ENCODE peak calls at places on chromosomes 11 and 22, in seven cellular contexts. X is SK-N-SH, E is adrenal gland, B is transverse colon, W is IMR-90, N is lung, R is pancreas. J is an unnamed sample. For H3K27me3, the result is how much of the 10 kb centered on the place peaks cover.

GRCh38 chr11:34028407-34028804 is 23.1 kb upstream of the CAPRIN1 start:
- DNase-seq in X (no peak), E (no peak), B (peak), W (peak), N (no peak), R (peak), J (peak)

GRCh38 chr11:102476812-102477211 is 24.2 kb upstream of the TMEM123 start:
- DNase-seq in X (no peak), E (no peak), B (peak), W (peak), N (peak), R (peak), J (no peak)

GRCh38 chr22:43639228-43639948 is 172.7 kb downstream of the EFCAB6 start:
- DNase-seq in X (no peak), E (no peak), B (no peak), W (no peak), N (no peak), R (no peak), J (no peak)

GRCh38 chr11:121494355-121495099 is 41.8 kb upstream of the SORL1-AS1 start:
- DNase-seq in X (no peak), E (no peak), B (no peak), W (no peak), N (no peak), R (no peak), J (no peak)

GRCh38 chr11:77602385-77603105 is 12.8 kb downstream of the AQP11 start:
- DNase-seq in X (no peak), E (no peak), B (no peak), W (peak), N (no peak), R (no peak), J (no peak)

GRCh38 chr11:2086239-2087040 is 52.7 kb downstream of the IGF2 start:
- DNase-seq in X (no peak), E (peak), B (no peak), W (no peak), N (peak), R (no peak), J (peak)

GRCh38 chr11:36130401-36130800 is 158.8 kb downstream of the COMMD9 start:
- DNase-seq in X (no peak), E (no peak), B (no peak), W (peak), N (no peak), R (no peak), J (no peak)

GRCh38 chr11:132312161-132312560 is 941.7 kb downstream of the NTM start:
- DNase-seq in X (no peak), E (no peak), B (no peak), W (peak), N (no peak), R (no peak), J (no peak)

GRCh38 chr22:48568736-48569330 is 1258.8 kb downstream of the BRD1 start:
- DNase-seq in X (no peak), E (no peak), B (no peak), W (no peak), N (no peak), R (no peak), J (peak)

GRCh38 chr11:46237248-46238077 is 40.0 kb upstream of the CREB3L1 start:
- DNase-seq in X (peak), E (peak), B (peak), W (peak), N (peak), R (peak), J (peak)

GRCh38 chr22:42214625-42215415 is 55.6 kb downstream of the TCF20 start:
- DNase-seq in X (no peak), E (peak), B (no peak), W (no peak), N (no peak), R (no peak), J (peak)

GRCh38 chr11:34427171-34427805 is 11.4 kb upstream of the CAT start:
- DNase-seq in X (peak), E (no peak), B (no peak), W (peak), N (peak), R (no peak), J (no peak)

GRCh38 chr11:83008581-83008923 is 63.1 kb downstream of the RAB30 start:
- DNase-seq in X (no peak), E (no peak), B (no peak), W (peak), N (no peak), R (no peak), J (no peak)

GRCh38 chr11:81005595-81005994 is 1564.8 kb upstream of the TENM4 start:
- DNase-seq in X (no peak), E (no peak), B (no peak), W (peak), N (no peak), R (no peak), J (no peak)

GRCh38 chr11:92605667-92606066 is 363.8 kb upstream of the MTNR1B start:
- DNase-seq in X (no peak), E (no peak), B (no peak), W (no peak), N (no peak), R (no peak), J (no peak)

GRCh38 chr11:66325140-66325754 is 8.4 kb upstream of the CD248 start:
- DNase-seq in X (peak), E (no peak), B (no peak), W (no peak), N (no peak), R (no peak), J (no peak)

GRCh38 chr11:69985654-69986420 is 92.3 kb upstream of the ANO1 start:
- DNase-seq in X (peak), E (no peak), B (no peak), W (no peak), N (no peak), R (no peak), J (no peak)

GRCh38 chr22:46093796-46094195 is 56.5 kb upstream of the PPARA start:
- DNase-seq in X (no peak), E (no peak), B (no peak), W (no peak), N (no peak), R (no peak), J (no peak)
- H3K27ac ChIP-seq in X (peak), E (peak), B (peak), W (no peak), N (no peak), R (peak), J (peak)

DNA sequence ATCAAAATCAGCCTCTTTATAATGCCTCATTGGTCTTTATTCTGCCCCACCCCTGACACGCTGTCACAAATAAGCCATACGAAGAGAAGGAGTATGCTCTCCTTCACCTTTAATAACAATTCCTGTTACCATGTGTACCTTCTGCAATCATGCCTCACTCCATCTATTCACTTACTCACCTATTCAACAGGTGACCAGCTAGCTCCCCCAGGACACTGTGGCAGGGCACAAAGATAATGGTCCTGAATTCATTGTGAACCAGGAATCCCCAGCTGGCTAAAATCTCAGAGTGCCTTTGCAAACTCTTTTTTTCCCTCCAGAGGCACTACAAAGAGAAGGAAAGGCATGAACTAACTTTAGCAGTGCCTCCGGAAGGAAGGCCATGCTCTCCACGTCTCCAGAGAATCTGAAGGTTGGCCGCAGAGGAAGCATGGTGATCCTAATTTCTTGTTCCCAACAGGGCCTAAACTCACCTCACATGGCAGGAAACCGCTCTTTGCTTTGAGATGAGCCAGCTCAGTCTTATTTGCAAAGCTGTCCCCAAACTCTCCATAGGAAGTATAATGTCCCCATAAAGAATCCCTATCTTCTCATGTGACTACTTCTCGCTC is 590.3 kb downstream of the BUD13 start:
- DNase-seq in X (no peak), E (no peak), B (no peak), W (no peak), N (no peak), R (no peak), J (no peak)
- H3K27me3 ChIP-seq in X (under half), E (under half), B (under half), W (under half), N (under half), R (under half), J (under half)

DNA sequence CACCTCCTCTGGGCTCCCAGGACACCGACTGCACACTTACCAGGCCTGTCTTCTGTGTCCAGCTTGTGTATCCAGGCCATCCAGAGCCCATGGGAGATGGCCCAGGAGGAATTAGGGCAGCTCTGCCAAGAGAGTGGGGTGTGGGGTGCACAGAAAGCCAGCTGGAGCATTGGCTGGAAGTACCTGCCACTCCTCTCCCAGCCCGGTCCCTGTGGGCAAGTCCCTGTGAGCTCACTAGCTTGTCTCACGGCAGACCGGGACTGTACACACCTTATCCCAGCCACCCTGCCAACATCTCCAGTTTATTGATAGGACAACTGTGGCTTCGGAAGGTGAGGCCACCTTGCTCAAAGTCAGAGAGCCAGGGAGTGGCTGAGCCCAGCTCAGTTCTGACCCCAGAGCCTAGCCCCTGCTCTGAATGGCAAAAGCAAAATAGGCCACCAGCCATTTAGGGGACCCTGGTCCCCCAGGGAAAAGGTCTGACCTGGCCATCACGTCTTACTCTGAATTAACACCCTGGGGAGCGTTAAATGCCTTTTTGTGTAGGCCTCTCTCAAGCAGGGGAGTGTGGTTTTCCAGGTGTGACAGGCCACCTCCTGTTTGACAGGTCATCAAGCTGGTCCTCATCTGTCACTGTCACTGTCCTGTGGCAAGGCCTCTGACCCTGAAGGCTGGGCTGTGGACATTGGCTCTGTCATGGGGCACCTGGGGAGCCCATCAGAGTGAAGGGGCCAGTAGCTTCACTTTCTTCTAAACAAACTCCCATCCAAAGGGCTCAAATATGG is 15.1 kb downstream of the UQCR10 start:
- DNase-seq in X (no peak), E (peak), B (peak), W (peak), N (no peak), R (peak), J (peak)
- H3K27ac ChIP-seq in X (no peak), E (peak), B (peak), W (peak), N (peak), R (peak), J (peak)

GRCh38 chr11:64718780-64719124 is 4.2 kb downstream of the NRXN2 start:
- DNase-seq in X (no peak), E (no peak), B (no peak), W (no peak), N (no peak), R (no peak), J (no peak)
- H3K27me3 ChIP-seq in X (under half), E (under half), B (half or more), W (half or more), N (under half), R (under half), J (under half)

DNA sequence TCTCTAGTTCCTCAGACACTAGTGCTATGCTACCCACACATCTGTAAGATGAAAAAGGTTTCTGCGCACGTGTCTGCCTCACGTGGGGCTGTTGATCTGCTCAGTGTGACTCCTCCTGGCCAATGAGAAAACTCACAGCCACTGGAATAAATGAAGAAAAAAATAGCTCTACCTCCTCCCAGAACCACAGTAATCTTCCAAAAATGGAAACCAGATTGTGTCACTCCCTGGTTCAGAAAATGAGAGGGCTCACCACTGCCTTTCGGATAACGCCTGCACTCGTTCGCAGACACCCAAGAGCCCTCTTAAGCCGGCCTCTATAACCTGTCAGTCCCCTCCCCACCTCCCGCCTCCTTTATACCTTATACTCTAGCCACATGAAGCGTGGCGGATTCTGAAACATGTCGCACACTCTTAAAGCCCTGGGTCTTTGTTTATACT is 5.1 kb downstream of the APBB1 start:
- DNase-seq in X (no peak), E (peak), B (no peak), W (no peak), N (no peak), R (no peak), J (no peak)
- H3K27ac ChIP-seq in X (no peak), E (no peak), B (no peak), W (no peak), N (no peak), R (no peak), J (no peak)

DNA sequence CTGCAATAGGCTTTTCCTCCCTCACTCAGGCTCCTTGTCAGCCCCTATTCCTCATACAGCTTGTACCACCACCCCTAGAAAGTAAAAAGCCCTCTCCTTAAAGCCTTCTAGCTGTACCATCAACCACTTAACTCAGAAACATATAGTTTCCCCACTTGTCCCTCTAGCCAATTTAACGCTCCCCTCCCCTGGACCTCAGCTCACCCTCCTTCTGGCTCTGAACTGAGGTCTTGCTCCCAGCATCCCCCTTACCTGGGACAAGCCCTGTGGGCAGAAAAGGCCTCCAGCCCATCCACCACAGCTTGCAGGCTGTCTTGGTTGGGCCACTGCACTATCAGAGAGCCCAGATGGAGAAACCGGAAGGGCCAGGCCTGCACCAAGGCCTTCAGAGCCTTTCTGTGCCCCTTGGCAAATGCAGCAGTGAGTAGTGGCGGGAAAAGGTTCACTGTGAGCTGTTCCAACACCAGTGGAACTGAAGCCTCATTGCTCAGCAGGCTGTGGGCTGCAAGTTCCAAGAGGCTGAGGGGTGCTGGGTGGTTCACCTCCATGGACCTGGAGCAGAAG is 12.4 kb upstream of the TOP3B start:
- DNase-seq in X (no peak), E (no peak), B (no peak), W (no peak), N (no peak), R (no peak), J (no peak)
- H3K27me3 ChIP-seq in X (under half), E (under half), B (under half), W (half or more), N (under half), R (under half), J (under half)

GRCh38 chr11:74288161-74288560 is 23.3 kb downstream of the P4HA3 start:
- DNase-seq in X (no peak), E (peak), B (no peak), W (peak), N (no peak), R (no peak), J (no peak)
- H3K27ac ChIP-seq in X (no peak), E (no peak), B (no peak), W (peak), N (no peak), R (no peak), J (no peak)

GRCh38 chr11:6124245-6124644 is 16.8 kb downstream of the OR56B4 start:
- DNase-seq in X (no peak), E (no peak), B (no peak), W (no peak), N (no peak), R (no peak), J (no peak)
- H3K27me3 ChIP-seq in X (under half), E (under half), B (under half), W (under half), N (under half), R (under half), J (under half)